ENCODE peak calls at places on chromosomes 11 and 22, in six cellular contexts. T is stomach, C is AG04450, G is fibroblast of lung, V is dorsolateral prefrontal cortex, I is body of pancreas. N is an unnamed sample.

GRCh38 chr22:49208768-49209252 is 618.9 kb downstream of the BRD1 start:
- DNase-seq in T (peak), C (no peak), G (no peak), V (peak), I (peak), N (no peak)

GRCh38 chr11:65095974-65096806 is at the start of gene VPS51:
- DNase-seq in T (peak), C (peak), G (peak), V (peak), I (peak), N (peak)

GRCh38 chr11:26931248-26931631 is 62.7 kb upstream of the FIBIN start:
- DNase-seq in T (no peak), C (no peak), G (peak), V (no peak), I (no peak), N (no peak)

GRCh38 chr22:17576475-17576874 is 13.2 kb downstream of the SLC25A18 start:
- DNase-seq in T (no peak), C (no peak), G (peak), V (no peak), I (no peak), N (no peak)

GRCh38 chr11:128555606-128556005 is 31.8 kb downstream of the ETS1 start:
- DNase-seq in T (no peak), C (no peak), G (peak), V (no peak), I (no peak), N (no peak)

GRCh38 chr11:45045692-45046471 is 95.2 kb upstream of the TP53I11 start:
- DNase-seq in T (peak), C (no peak), G (peak), V (no peak), I (no peak), N (no peak)

GRCh38 chr11:63599211-63600122 is 14.8 kb downstream of the PLAAT3 start:
- DNase-seq in T (no peak), C (no peak), G (peak), V (no peak), I (no peak), N (no peak)

GRCh38 chr11:17280494-17281127 is 4.1 kb downstream of the NUCB2 start:
- DNase-seq in T (no peak), C (no peak), G (no peak), V (no peak), I (no peak), N (no peak)

GRCh38 chr11:99535819-99536218 is 515.1 kb downstream of the CNTN5 start:
- DNase-seq in T (no peak), C (no peak), G (no peak), V (no peak), I (no peak), N (no peak)

GRCh38 chr11:68099474-68100405 is 21.4 kb downstream of the CHKA start:
- DNase-seq in T (peak), C (no peak), G (peak), V (no peak), I (peak), N (no peak)

GRCh38 chr11:82969811-82970210 is 68.3 kb downstream of the DDIAS start:
- DNase-seq in T (no peak), C (no peak), G (no peak), V (no peak), I (no peak), N (no peak)

GRCh38 chr11:96000064-96000463 is 76.2 kb upstream of the MTMR2 start:
- DNase-seq in T (no peak), C (no peak), G (no peak), V (no peak), I (no peak), N (no peak)

GRCh38 chr22:44033689-44034088 is 9.6 kb downstream of the PARVB start:
- DNase-seq in T (no peak), C (peak), G (no peak), V (no peak), I (no peak), N (no peak)

GRCh38 chr11:125923012-125923579 is 18.8 kb downstream of the DDX25 start:
- DNase-seq in T (peak), C (peak), G (peak), V (peak), I (peak), N (peak)

GRCh38 chr11:69609351-69609750 is 31.6 kb upstream of the CCND1 start:
- DNase-seq in T (no peak), C (no peak), G (peak), V (no peak), I (no peak), N (no peak)

GRCh38 chr11:31237819-31238771 is 131.4 kb downstream of the DCDC1 start:
- DNase-seq in T (no peak), C (no peak), G (peak), V (no peak), I (no peak), N (no peak)

GRCh38 chr22:19654338-19654922 is 59.9 kb upstream of the SEPTIN5 start:
- DNase-seq in T (no peak), C (no peak), G (no peak), V (no peak), I (no peak), N (no peak)

GRCh38 chr22:29799217-29799680 is 32.1 kb downstream of the UQCR10 start:
- DNase-seq in T (peak), C (peak), G (peak), V (peak), I (peak), N (no peak)

GRCh38 chr11:91857194-91857593 is 367.4 kb upstream of the FAT3 start:
- DNase-seq in T (no peak), C (no peak), G (peak), V (no peak), I (no peak), N (no peak)

GRCh38 chr22:50218996-50219727 is 18.4 kb downstream of the SELENOO start:
- DNase-seq in T (peak), C (peak), G (peak), V (no peak), I (peak), N (no peak)

GRCh38 chr11:72223615-72224586 is 666 bp upstream of the INPPL1 start:
- DNase-seq in T (peak), C (no peak), G (peak), V (no peak), I (no peak), N (peak)

GRCh38 chr11:5767056-5767455 is 13.0 kb downstream of the OR52N4 start:
- DNase-seq in T (no peak), C (no peak), G (peak), V (no peak), I (no peak), N (no peak)

GRCh38 chr11:45896392-45897068 is 10.5 kb downstream of the FREY1 start:
- DNase-seq in T (no peak), C (no peak), G (no peak), V (no peak), I (no peak), N (no peak)

GRCh38 chr22:31230871-31231621 is 18.9 kb downstream of the LIMK2 start:
- DNase-seq in T (peak), C (peak), G (peak), V (peak), I (peak), N (peak)

GRCh38 chr22:31223786-31224191 is 11.7 kb downstream of the LIMK2 start:
- DNase-seq in T (no peak), C (no peak), G (no peak), V (no peak), I (no peak), N (no peak)

GRCh38 chr11:40384991-40385390 is 1074.5 kb downstream of the LRRC4C start:
- DNase-seq in T (no peak), C (no peak), G (peak), V (no peak), I (no peak), N (no peak)

GRCh38 chr11:9104581-9104980 is 13.2 kb upstream of the SCUBE2 start:
- DNase-seq in T (no peak), C (no peak), G (no peak), V (no peak), I (no peak), N (no peak)

GRCh38 chr11:109304159-109304558 is 117.8 kb upstream of the C11orf87 start:
- DNase-seq in T (no peak), C (peak), G (peak), V (no peak), I (no peak), N (no peak)

GRCh38 chr11:450809-451451 is 851 bp downstream of the PTDSS2 start:
- DNase-seq in T (peak), C (no peak), G (peak), V (peak), I (peak), N (peak)

GRCh38 chr11:35550374-35551036 is 25.1 kb upstream of the PAMR1 start:
- DNase-seq in T (no peak), C (no peak), G (peak), V (no peak), I (no peak), N (no peak)

GRCh38 chr11:35554491-35555237 is 29.2 kb upstream of the PAMR1 start:
- DNase-seq in T (no peak), C (no peak), G (peak), V (no peak), I (no peak), N (no peak)

GRCh38 chr11:35555238-35555887 is 29.9 kb upstream of the PAMR1 start:
- DNase-seq in T (no peak), C (no peak), G (peak), V (no peak), I (no peak), N (no peak)

GRCh38 chr11:35553831-35554230 is 28.4 kb upstream of the PAMR1 start:
- DNase-seq in T (no peak), C (peak), G (peak), V (no peak), I (no peak), N (no peak)

DNA sequence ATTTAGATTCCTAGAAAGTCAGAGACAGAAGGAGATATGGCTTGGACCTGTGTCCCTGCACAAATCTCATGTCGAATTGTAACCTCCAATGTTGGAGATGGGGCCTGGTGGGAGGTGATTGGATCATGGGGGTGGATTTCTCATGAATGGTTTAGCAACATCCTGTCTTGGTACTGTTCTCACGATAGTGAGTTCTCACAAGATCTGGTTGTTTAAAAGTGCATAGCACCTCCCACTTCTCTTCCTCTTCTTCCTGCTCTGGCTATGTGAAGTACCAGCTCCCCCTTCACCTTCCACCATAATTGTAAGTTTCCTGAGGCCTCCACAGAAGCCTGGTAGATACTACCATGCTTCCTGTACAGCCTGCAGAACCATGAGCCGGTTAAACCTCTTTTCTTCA is 27.6 kb upstream of the PAMR1 start:
- DNase-seq in T (no peak), C (no peak), G (no peak), V (no peak), I (no peak), N (no peak)
- H3K27ac ChIP-seq in T (no peak), C (no peak), G (no peak), V (no peak), I (no peak), N (no peak)

GRCh38 chr11:3155691-3156258 is 9.3 kb downstream of the OSBPL5 start:
- DNase-seq in T (no peak), C (no peak), G (peak), V (no peak), I (no peak), N (no peak)
- H3K27ac ChIP-seq in T (peak), C (peak), G (peak), V (no peak), I (no peak), N (no peak)

DNA sequence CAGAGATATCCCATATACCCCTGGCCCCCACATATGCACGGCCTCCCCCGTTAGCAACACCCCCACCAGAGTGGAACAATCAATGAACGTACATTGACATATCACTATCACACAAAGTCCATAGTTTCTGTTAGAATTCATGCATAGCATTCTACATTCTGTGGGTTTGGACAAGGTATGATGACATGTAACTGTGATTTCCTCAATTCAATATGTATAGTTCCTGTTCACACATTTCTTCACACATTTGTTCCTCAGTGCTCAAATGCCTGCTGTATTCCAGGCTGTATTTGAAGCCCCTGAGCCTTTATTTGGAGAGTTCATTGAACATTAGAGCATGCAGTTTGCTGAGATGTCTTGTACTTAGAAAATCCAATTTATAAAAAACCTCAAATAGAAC is 69.9 kb downstream of the PTPRJ start:
- DNase-seq in T (no peak), C (no peak), G (no peak), V (no peak), I (no peak), N (no peak)
- H3K27ac ChIP-seq in T (peak), C (no peak), G (no peak), V (no peak), I (peak), N (no peak)

DNA sequence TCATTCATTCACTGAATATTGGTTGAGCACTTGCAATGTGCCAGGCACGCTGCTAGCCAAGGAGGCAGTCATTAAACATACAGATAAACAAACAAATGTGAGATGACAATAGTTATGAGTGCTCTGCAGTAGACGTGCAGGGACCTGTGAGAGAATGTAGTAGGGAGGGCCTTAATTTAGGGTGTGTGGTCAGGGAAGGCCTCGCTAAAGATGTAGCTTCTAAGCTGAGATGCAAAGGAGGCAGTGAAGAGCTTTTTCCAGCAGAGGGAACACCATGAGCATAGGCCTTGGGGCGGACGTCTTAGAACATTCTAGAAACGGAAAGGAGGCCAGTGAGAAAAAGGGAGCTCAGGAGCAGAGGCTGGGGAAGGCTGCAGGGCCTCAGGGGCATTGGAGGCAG is 789 bp upstream of the NCF4 start:
- DNase-seq in T (no peak), C (no peak), G (no peak), V (no peak), I (no peak), N (no peak)
- H3K27ac ChIP-seq in T (no peak), C (no peak), G (no peak), V (no peak), I (no peak), N (no peak)

DNA sequence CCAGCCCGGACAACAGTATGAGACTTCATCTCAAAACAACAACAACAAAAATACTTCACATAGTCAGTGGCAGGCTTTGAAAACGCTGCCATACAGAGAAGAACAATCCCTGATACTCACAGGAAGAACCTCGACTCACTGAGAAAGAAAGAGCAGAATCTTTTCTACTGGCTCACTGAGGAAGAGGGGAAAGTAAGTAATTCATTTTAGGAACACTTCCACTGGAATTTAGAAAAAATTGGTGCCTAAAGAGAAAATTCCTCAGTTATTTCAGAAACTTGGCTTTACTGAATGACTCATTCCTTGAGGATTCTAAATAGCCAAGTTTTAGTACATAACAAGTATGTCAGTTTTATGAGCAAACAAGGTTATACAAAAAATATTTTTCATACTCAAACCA is 12.3 kb downstream of the NARS2 start:
- DNase-seq in T (no peak), C (no peak), G (peak), V (no peak), I (no peak), N (no peak)
- H3K27ac ChIP-seq in T (peak), C (peak), G (peak), V (no peak), I (no peak), N (no peak)

N was measured in CD4-positive, alpha-beta T cell.